ENCODE peak calls at places on chromosomes 3 and 15, in nine cellular contexts. O, L, V, K, F, J, P, W and Y are unnamed samples.

GRCh38 chr15:100988874-100989273 is 69.7 kb downstream of the LRRK1 start:
- DNase-seq in O (no peak), L (no peak), V (no peak), K (no peak), F (no peak), J (no peak), P (no peak), W (no peak), Y (no peak)

GRCh38 chr3:11272913-11273574 is 847 bp downstream of the ATG7 start:
- DNase-seq in O (no peak), L (peak; percentile 67), V (no peak), K (no peak), F (no peak), J (no peak), P (no peak), W (no peak), Y (no peak)

GRCh38 chr3:171943262-171944108 is 95.9 kb upstream of the FNDC3B start:
- DNase-seq in O (no peak), L (no peak), V (no peak), K (no peak), F (no peak), J (no peak), P (no peak), W (no peak), Y (no peak)

GRCh38 chr3:129162729-129163579 is 2.1 kb upstream of the ISY1 start:
- DNase-seq in O (no peak), L (no peak), V (no peak), K (peak; percentile 19), F (no peak), J (no peak), P (no peak), W (no peak), Y (no peak)

GRCh38 chr3:149277338-149277813 is 55.7 kb upstream of the CP start:
- DNase-seq in O (no peak), L (peak; percentile 79), V (peak; percentile 7), K (peak; percentile 10), F (no peak), J (peak; percentile 41), P (no peak), W (no peak), Y (peak; percentile 53)

GRCh38 chr3:125119752-125120369 is 64.1 kb upstream of the HEG1 start:
- DNase-seq in O (no peak), L (no peak), V (no peak), K (no peak), F (no peak), J (no peak), P (no peak), W (no peak), Y (no peak)

GRCh38 chr3:87771338-87772059 is 287.3 kb downstream of the CGGBP1 start:
- DNase-seq in O (no peak), L (no peak), V (peak; percentile 7), K (peak; percentile 46), F (no peak), J (peak; percentile 41), P (no peak), W (no peak), Y (peak; percentile 25)

GRCh38 chr3:4826237-4827100 is 152.8 kb upstream of the BHLHE40 start:
- DNase-seq in O (no peak), L (no peak), V (peak; percentile 58), K (peak; percentile 52), F (peak; percentile 95), J (no peak), P (no peak), W (no peak), Y (no peak)

GRCh38 chr15:39795486-39795885 is 12.8 kb upstream of the FSIP1 start:
- DNase-seq in O (no peak), L (no peak), V (no peak), K (no peak), F (no peak), J (no peak), P (no peak), W (no peak), Y (no peak)

GRCh38 chr3:65483475-65483874 is 555.2 kb downstream of the MAGI1 start:
- DNase-seq in O (no peak), L (no peak), V (no peak), K (no peak), F (peak; percentile 81), J (no peak), P (no peak), W (peak; percentile 65), Y (no peak)

GRCh38 chr3:170240671-170241070 is 18.4 kb downstream of the PRKCI start:
- DNase-seq in O (no peak), L (no peak), V (no peak), K (no peak), F (no peak), J (no peak), P (no peak), W (no peak), Y (no peak)

GRCh38 chr15:48679952-48680351 is 34.4 kb upstream of the FBN1 start:
- DNase-seq in O (no peak), L (no peak), V (no peak), K (no peak), F (no peak), J (no peak), P (no peak), W (no peak), Y (no peak)

GRCh38 chr15:79184465-79184892 is 93.9 kb upstream of the RASGRF1 start:
- DNase-seq in O (peak; percentile 65), L (no peak), V (peak; percentile 47), K (peak; percentile 60), F (peak; percentile 81), J (peak; percentile 57), P (no peak), W (peak; percentile 72), Y (peak; percentile 23)

GRCh38 chr15:75902129-75902557 is 1.5 kb upstream of the FBXO22 start:
- DNase-seq in O (no peak), L (peak; percentile 82), V (no peak), K (no peak), F (no peak), J (no peak), P (no peak), W (no peak), Y (no peak)

GRCh38 chr15:27061739-27062138 is 90.8 kb downstream of the GABRG3 start:
- DNase-seq in O (no peak), L (no peak), V (no peak), K (no peak), F (no peak), J (no peak), P (no peak), W (no peak), Y (no peak)

GRCh38 chr3:40574661-40575060 is 49.9 kb downstream of the ZNF621 start:
- DNase-seq in O (no peak), L (no peak), V (peak; percentile 10), K (no peak), F (no peak), J (no peak), P (no peak), W (no peak), Y (no peak)

GRCh38 chr15:33581032-33581431 is 270.3 kb downstream of the RYR3 start:
- DNase-seq in O (no peak), L (no peak), V (peak; percentile 18), K (peak; percentile 15), F (no peak), J (no peak), P (no peak), W (no peak), Y (no peak)

GRCh38 chr3:117016359-117016758 is 306.8 kb downstream of the TUSC7 start:
- DNase-seq in O (no peak), L (no peak), V (no peak), K (no peak), F (no peak), J (no peak), P (no peak), W (no peak), Y (no peak)

GRCh38 chr3:99776516-99777209 is 41.0 kb upstream of the CMSS1 start:
- DNase-seq in O (no peak), L (no peak), V (no peak), K (no peak), F (no peak), J (no peak), P (no peak), W (no peak), Y (no peak)

GRCh38 chr15:56251315-56252091 is 7.8 kb upstream of the RFX7 start:
- DNase-seq in O (no peak), L (no peak), V (no peak), K (no peak), F (no peak), J (no peak), P (no peak), W (no peak), Y (no peak)